ENCODE peak calls at places on chromosomes 6 and 20, in ten cellular contexts. T is IMR-90; I is fibroblast of the aortic adventitia; U is CD8-positive, alpha-beta T cell; V is cardiac fibroblast; X is tibial artery; L is HepG2; J is brain microvascular endothelial cell; E is fibroblast of lung; G is lower lobe of right lung. R is an unnamed sample.

GRCh38 chr20:25686081-25687077 is 10.3 kb downstream of the ZNF337 start:
- DNase-seq in T (no peak), I (no peak), U (no peak), V (no peak), X (no peak), L (no peak), J (no peak), E (no peak), G (no peak), R (no peak)

GRCh38 chr20:63312690-63313348 is 19.8 kb downstream of the COL20A1 start:
- DNase-seq in T (peak), I (no peak), U (no peak), V (no peak), X (no peak), L (no peak), J (no peak), E (no peak), G (no peak), R (no peak)

GRCh38 chr6:118844915-118845314 is 49.0 kb upstream of the ASF1A start:
- DNase-seq in T (peak), I (no peak), U (no peak), V (peak), X (no peak), L (no peak), J (no peak), E (no peak), G (no peak), R (no peak)

GRCh38 chr6:24719125-24719931 is at the start of gene C6orf62:
- DNase-seq in T (peak), I (peak), U (peak), V (peak), X (no peak), L (no peak), J (peak), E (peak), G (peak), R (peak)

GRCh38 chr6:110097443-110097842 is 82.0 kb downstream of the WASF1 start:
- DNase-seq in T (no peak), I (no peak), U (no peak), V (no peak), X (no peak), L (no peak), J (no peak), E (no peak), G (no peak), R (no peak)

GRCh38 chr6:13314806-13315205 is 13.5 kb downstream of the TBC1D7 start:
- DNase-seq in T (no peak), I (no peak), U (no peak), V (no peak), X (no peak), L (no peak), J (no peak), E (no peak), G (no peak), R (no peak)

GRCh38 chr6:17099401-17100059 is 2.3 kb upstream of the STMND1 start:
- DNase-seq in T (no peak), I (no peak), U (no peak), V (no peak), X (no peak), L (no peak), J (no peak), E (no peak), G (no peak), R (no peak)

GRCh38 chr6:3911614-3912336 is 62.6 kb downstream of the FAM50B start:
- DNase-seq in T (peak), I (peak), U (no peak), V (peak), X (peak), L (peak), J (peak), E (peak), G (no peak), R (peak)

GRCh38 chr6:30041821-30042220 is 19.2 kb upstream of the POLR1H start:
- DNase-seq in T (no peak), I (no peak), U (no peak), V (no peak), X (no peak), L (no peak), J (no peak), E (no peak), G (no peak), R (peak)

GRCh38 chr6:169839493-169839892 is 88.1 kb downstream of the ERMARD start:
- DNase-seq in T (no peak), I (no peak), U (no peak), V (no peak), X (peak), L (no peak), J (no peak), E (no peak), G (no peak), R (no peak)

GRCh38 chr20:41308290-41308691 is 9.2 kb downstream of the ZHX3 start:
- DNase-seq in T (peak), I (peak), U (no peak), V (peak), X (no peak), L (peak), J (peak), E (peak), G (no peak), R (peak)

GRCh38 chr6:113595921-113596376 is 261.2 kb upstream of the MARCKS start:
- DNase-seq in T (peak), I (peak), U (no peak), V (peak), X (no peak), L (no peak), J (no peak), E (peak), G (no peak), R (peak)

GRCh38 chr6:38566295-38566694 is 73.4 kb downstream of the BTBD9 start:
- DNase-seq in T (no peak), I (no peak), U (no peak), V (peak), X (no peak), L (no peak), J (no peak), E (no peak), G (no peak), R (peak)

GRCh38 chr20:36008461-36009035 is 40.2 kb downstream of the CNBD2 start:
- DNase-seq in T (no peak), I (no peak), U (no peak), V (no peak), X (no peak), L (no peak), J (no peak), E (no peak), G (no peak), R (no peak)
- TF ChIP-seq CTCF in T (no peak), I (no peak), U (no peak), V (no peak), X (no peak), L (no peak), J (no peak), E (no peak), G (no peak), R (no peak)

GRCh38 chr6:111668410-111668809 is 62.7 kb upstream of the TRAF3IP2 start:
- DNase-seq in T (no peak), I (no peak), U (no peak), V (no peak), X (peak), L (no peak), J (no peak), E (no peak), G (no peak), R (no peak)
- H3K4me3 ChIP-seq in T (no peak), I (no peak), U (no peak), V (no peak), X (no peak), L (no peak), J (no peak), E (no peak), G (no peak), R (no peak)

DNA sequence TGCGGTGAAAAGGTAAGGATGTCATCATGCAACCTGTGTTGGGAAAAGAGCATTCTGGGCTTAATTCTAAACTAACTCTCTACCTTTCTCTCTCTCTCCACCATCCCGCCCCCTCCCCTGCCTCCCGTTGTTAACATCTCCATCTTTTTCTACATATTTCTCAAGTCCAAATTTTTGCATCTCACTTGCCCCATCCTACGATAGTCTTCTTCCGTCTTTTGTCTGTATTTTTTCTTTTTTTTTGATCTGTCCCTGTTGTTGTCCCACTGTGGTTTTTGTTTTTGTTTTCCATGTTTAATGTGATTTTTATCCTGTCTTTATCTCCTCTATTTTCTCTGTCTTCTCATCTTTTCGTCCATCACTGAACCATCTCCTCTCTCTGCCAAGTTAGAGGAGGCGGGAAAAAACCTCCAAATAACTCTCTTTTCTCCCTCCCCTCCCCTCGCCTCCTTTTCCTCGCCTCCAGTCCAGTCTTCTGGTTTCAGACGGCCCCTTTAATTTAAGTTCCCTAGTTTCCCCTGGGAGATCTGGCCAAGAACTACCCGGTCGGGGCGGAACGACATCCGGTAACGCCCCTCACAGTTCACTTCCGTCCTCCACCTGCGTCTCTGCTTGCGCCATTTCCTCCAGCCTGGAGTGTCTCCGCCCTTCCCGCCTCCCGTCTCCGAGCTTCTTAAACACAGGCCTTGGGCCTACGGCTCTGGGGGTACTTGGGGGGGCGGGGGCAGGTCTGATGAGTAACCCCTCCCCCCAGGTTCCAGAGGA is at the start of gene NFKBIL1:
- DNase-seq in T (peak), I (peak), U (peak), V (peak), X (peak), L (peak), J (peak), E (peak), G (peak), R (peak)
- TF ChIP-seq CTCF in T (no peak), I (no peak), U (peak), V (no peak), X (peak), L (peak), J (no peak), E (no peak), G (peak), R (no peak)

DNA sequence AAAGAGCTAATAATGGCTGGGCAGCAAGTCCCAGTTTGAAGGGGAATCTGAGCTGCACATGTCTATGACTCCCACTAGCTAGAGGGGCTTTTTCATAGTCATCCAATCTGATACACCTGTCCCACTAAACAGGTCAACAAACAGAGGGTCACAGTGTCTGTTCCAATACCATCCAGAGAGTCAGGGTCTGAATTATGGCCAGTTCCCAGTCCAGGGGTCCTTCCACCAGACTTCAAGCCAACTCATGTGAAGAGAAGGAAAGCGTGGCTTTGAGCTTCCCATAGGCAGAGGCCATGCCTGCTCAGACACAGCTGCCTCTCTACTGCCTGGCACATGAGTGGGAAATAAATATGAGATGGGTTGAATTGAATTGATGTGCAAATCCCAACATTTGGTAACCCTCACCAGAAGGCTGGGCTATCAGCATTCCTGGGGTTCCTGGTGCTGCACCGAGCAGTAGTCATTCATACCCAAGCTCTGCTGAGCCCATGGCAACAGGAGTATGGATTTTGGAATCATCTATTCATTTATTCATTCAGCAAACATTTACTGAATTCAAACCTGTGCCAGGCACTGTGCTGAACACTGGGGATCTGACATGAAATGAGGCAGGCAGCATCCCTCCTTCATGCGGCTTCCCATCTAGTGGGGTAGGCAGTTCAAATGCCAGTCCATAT is 17.2 kb downstream of the TP53RK start:
- DNase-seq in T (no peak), I (no peak), U (no peak), V (no peak), X (no peak), L (no peak), J (no peak), E (no peak), G (no peak), R (no peak)
- H3K4me3 ChIP-seq in T (no peak), I (no peak), U (no peak), V (no peak), X (no peak), L (no peak), J (no peak), E (no peak), G (no peak), R (no peak)

DNA sequence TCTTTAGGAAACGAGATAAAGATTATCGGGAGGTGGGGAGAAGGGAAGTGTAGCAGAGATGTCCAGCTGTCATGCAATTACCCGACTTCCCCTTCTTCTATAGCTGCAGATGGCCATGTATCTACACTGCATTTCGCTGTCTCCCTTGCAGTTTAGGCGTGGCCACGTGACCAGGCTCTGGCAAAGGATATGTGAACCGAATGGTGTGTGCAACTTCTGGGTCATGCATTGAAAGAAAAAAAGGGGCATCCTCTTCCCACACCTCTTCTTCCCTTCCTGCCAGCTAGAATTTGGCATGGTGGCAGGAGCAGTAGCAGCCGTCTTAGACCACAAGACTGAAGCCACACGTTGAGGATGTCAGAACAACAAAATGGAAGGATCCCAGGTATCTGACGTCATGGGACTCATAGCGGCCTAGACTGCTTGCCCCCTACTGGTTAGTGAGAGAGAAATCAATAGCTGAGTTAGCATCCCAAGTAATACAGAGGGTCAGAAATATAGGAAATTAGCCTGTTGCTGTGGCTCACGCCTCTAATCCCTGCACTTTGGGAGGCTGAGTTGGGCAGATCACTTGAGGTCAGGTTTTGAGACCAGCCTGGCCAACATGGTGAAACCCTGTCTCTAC is 32.8 kb downstream of the TCF15 start:
- DNase-seq in T (peak), I (peak), U (no peak), V (peak), X (no peak), L (peak), J (no peak), E (no peak), G (no peak), R (peak)
- TF ChIP-seq CTCF in T (peak), I (peak), U (no peak), V (peak), X (no peak), L (peak), J (peak), E (peak), G (no peak), R (peak)

DNA sequence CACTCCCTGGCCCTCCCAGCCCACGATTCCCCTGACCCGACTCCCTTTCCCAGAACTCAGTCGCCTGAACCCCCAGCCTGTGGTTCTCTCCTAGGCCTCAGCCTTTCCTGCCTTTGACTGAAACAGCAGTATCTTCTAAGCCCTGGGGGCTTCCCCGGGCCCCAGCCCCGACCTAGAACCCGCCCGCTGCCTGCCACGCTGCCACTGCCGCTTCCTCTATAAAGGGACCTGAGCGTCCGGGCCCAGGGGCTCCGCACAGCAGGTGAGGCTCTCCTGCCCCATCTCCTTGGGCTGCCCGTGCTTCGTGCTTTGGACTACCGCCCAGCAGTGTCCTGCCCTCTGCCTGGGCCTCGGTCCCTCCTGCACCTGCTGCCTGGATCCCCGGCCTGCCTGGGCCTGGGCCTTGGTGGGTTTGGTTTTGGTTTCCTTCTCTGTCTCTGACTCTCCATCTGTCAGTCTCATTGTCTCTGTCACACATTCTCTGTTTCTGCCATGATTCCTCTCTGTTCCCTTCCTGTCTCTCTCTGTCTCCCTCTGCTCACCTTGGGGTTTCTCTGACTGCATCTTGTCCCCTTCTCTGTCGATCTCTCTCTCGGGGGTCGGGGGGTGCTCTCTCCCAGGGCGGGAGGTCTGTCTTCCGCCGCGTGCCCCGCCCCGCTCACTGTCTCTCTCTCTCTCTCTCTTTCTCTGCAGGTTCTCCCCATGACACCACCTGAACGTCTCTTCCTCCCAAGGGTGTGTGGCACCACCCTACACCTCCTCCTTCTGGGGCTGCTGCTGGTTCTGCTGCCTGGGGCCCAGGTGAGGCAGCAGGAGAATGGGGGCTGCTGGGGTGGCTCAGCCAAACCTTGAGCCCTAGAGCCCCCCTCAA is at the start of gene LTA:
- DNase-seq in T (no peak), I (no peak), U (peak), V (no peak), X (no peak), L (no peak), J (no peak), E (no peak), G (no peak), R (no peak)
- H3K4me3 ChIP-seq in T (no peak), I (no peak), U (peak), V (no peak), X (no peak), L (no peak), J (no peak), E (no peak), G (peak), R (no peak)

GRCh38 chr6:122472022-122472340 is 374 bp upstream of the SERINC1 start:
- DNase-seq in T (no peak), I (no peak), U (no peak), V (no peak), X (no peak), L (no peak), J (no peak), E (no peak), G (no peak), R (no peak)

GRCh38 chr6:122476131-122476530 is 4.5 kb upstream of the SERINC1 start:
- DNase-seq in T (peak), I (peak), U (no peak), V (peak), X (no peak), L (peak), J (no peak), E (peak), G (no peak), R (peak)

DNA sequence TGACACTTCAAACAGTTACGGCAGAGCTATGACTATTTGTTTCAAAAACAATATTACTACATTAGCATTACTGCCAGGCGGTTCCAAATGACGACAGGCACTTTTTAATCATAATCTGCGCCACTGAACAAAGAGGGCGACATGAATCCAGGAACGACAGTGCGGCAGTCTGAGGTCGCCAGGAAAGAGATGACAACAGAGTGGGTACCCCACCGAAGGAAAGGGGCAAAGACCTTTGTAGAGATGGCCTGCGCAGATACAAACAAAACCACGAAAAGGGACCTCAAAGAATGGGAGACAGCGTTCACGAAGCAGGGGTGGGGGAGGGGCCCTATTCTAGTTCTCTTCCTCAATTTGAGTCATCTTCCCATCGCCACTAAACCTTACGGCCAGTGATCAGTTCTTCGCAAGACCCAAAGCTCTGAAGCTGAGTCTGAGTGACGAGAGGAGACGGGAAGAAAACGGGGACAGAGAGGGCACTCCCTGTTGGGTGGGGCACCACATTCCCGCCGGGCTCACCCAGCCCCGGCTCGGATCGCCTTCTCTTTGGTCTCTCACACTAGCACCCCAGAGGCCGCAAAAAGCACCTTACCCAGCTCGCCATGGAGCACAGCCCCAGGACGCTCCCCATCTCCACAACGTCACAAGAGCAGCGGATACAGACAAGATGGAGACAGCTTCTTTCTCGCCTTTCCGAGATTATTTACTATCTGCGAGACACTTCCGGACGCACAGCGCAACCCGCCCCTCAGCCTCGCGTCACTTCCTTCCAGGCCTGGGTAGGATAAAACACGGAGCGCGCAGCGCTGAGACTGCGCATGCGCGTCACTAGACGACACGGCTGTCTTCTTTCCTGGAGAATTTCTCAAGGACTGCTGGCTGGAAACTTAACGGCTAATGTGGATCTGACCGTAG is at the start of gene SERINC1:
- DNase-seq in T (peak), I (peak), U (peak), V (peak), X (peak), L (peak), J (peak), E (peak), G (peak), R (peak)
- TF ChIP-seq CTCF in T (no peak), I (no peak), U (no peak), V (no peak), X (no peak), L (no peak), J (no peak), E (no peak), G (no peak), R (no peak)

GRCh38 chr6:47134476-47135189 is 92.5 kb upstream of the ADGRF1 start:
- DNase-seq in T (peak), I (peak), U (no peak), V (peak), X (no peak), L (peak), J (peak), E (peak), G (no peak), R (peak)
- H3K4me3 ChIP-seq in T (no peak), I (no peak), U (no peak), V (no peak), X (no peak), L (peak), J (no peak), E (no peak), G (no peak), R (no peak)